ENCODE peak calls at places on chromosomes 7 and 10, in seven cellular contexts. B is MM.1S, J is BJ, O is upper lobe of right lung, R is A549, G is AG10803, Z is lower lobe of right lung. I is an unnamed sample.

GRCh38 chr7:10618934-10619333 is 354.7 kb upstream of the PHF14 start:
- DNase-seq in O (no peak), R (no peak), G (no peak), J (no peak), B (no peak), Z (no peak), I (no peak)

GRCh38 chr10:71280825-71281224 is 38.2 kb upstream of the SLC29A3 start:
- DNase-seq in R (no peak), O (no peak), Z (no peak), J (no peak), G (no peak), B (no peak), I (no peak)

GRCh38 chr7:83550100-83550499 is 98.8 kb downstream of the SEMA3E start:
- DNase-seq in J (no peak), Z (no peak), O (no peak), R (no peak), G (peak), B (no peak), I (no peak)

GRCh38 chr7:22588396-22588795 is 88.4 kb upstream of the STEAP1B start:
- DNase-seq in R (no peak), J (no peak), B (no peak), G (peak), O (no peak), Z (no peak), I (no peak)

GRCh38 chr10:70568781-70569495 is 33.6 kb downstream of the PRF1 start:
- DNase-seq in J (no peak), R (no peak), B (no peak), Z (no peak), O (no peak), G (no peak), I (no peak)

GRCh38 chr10:95208702-95209391 is 14.8 kb downstream of the ACSM6 start:
- DNase-seq in J (no peak), O (no peak), G (no peak), Z (no peak), R (no peak), B (no peak), I (no peak)

GRCh38 chr7:117024811-117025210 is 71.5 kb downstream of the ST7 start:
- DNase-seq in Z (no peak), B (no peak), G (no peak), O (no peak), R (no peak), J (no peak), I (no peak)

GRCh38 chr10:68561804-68562649 is 1.9 kb downstream of the TET1 start:
- DNase-seq in Z (no peak), R (no peak), G (no peak), O (no peak), J (no peak), B (no peak), I (no peak)

GRCh38 chr7:44638611-44639557 is 32.5 kb downstream of the OGDH start:
- DNase-seq in O (peak), Z (peak), J (peak), G (peak), B (peak), R (peak), I (no peak)

GRCh38 chr10:86757110-86757790 is 831 bp downstream of the BMPR1A start:
- DNase-seq in B (no peak), Z (peak), R (peak), J (no peak), G (peak), O (peak), I (no peak)

GRCh38 chr7:591856-592628 is 72.4 kb upstream of the PDGFA start:
- DNase-seq in R (no peak), Z (no peak), J (no peak), B (no peak), G (no peak), O (no peak), I (no peak)

GRCh38 chr7:121557034-121557892 is 161.2 kb upstream of the FAM3C start:
- DNase-seq in J (no peak), R (no peak), O (no peak), Z (no peak), G (no peak), B (no peak), I (no peak)

GRCh38 chr10:115829501-115830215 is 443.3 kb downstream of the GFRA1 start:
- DNase-seq in B (no peak), G (peak), R (peak), J (no peak), O (no peak), Z (no peak), I (no peak)

GRCh38 chr7:65477326-65477725 is 103.7 kb downstream of the ZNF92 start:
- DNase-seq in B (no peak), Z (no peak), R (peak), O (no peak), J (no peak), G (no peak), I (no peak)

GRCh38 chr10:34809796-34810195 is 5.3 kb downstream of the PARD3 start:
- DNase-seq in G (peak), O (no peak), Z (no peak), R (no peak), J (no peak), B (no peak), I (no peak)

GRCh38 chr10:93757136-93757535 is 600 bp upstream of the LGI1 start:
- DNase-seq in B (no peak), J (no peak), G (no peak), R (no peak), Z (no peak), O (no peak), I (no peak)

GRCh38 chr7:21076579-21076978 is 289.9 kb upstream of the SP8 start:
- DNase-seq in Z (no peak), O (no peak), J (no peak), G (no peak), B (no peak), R (no peak), I (no peak)

GRCh38 chr7:98355250-98355538 is 45.7 kb downstream of the BAIAP2L1 start:
- DNase-seq in O (no peak), R (no peak), J (no peak), G (no peak), Z (no peak), B (no peak), I (no peak)

GRCh38 chr7:19707240-19707639 is 1.6 kb downstream of the POLR1F start:
- DNase-seq in Z (no peak), J (no peak), G (no peak), O (no peak), B (no peak), R (no peak), I (no peak)

GRCh38 chr10:113329121-113329596 is 223.7 kb upstream of the HABP2 start:
- DNase-seq in G (peak), B (no peak), R (peak), J (peak), Z (no peak), O (no peak), I (peak)

GRCh38 chr7:191105-192034 is 1.0 kb upstream of the FAM20C start:
- DNase-seq in B (no peak), Z (no peak), O (no peak), G (peak), J (peak), R (peak), I (no peak)

GRCh38 chr7:99035723-99036530 is 108.0 kb downstream of the SMURF1 start:
- DNase-seq in B (no peak), O (no peak), J (no peak), G (no peak), R (no peak), Z (no peak), I (no peak)

GRCh38 chr10:91054325-91054724 is 133.4 kb upstream of the ANKRD1 start:
- DNase-seq in R (no peak), B (no peak), O (no peak), J (no peak), G (peak), Z (no peak), I (peak)

GRCh38 chr10:81978238-81978637 is 103.2 kb downstream of the NRG3 start:
- DNase-seq in G (no peak), O (no peak), J (no peak), R (peak), B (peak), Z (no peak), I (no peak)

GRCh38 chr10:49324711-49325110 is 25.7 kb downstream of the C10orf71 start:
- DNase-seq in J (no peak), Z (no peak), G (no peak), R (no peak), B (no peak), O (no peak), I (no peak)

GRCh38 chr7:135744938-135745701 is 3.5 kb downstream of the FAM180A start:
- DNase-seq in O (no peak), B (no peak), G (peak), Z (no peak), J (peak), R (no peak), I (no peak)

GRCh38 chr7:50648076-50648475 is 82.9 kb upstream of the DDC start:
- DNase-seq in O (no peak), G (no peak), R (no peak), B (no peak), J (no peak), Z (no peak), I (no peak)

GRCh38 chr7:51354897-51355296 is 38.3 kb upstream of the COBL start:
- DNase-seq in R (no peak), Z (no peak), O (no peak), J (no peak), G (no peak), B (no peak), I (no peak)

GRCh38 chr7:411677-412312 is 107.9 kb downstream of the PDGFA start:
- DNase-seq in G (no peak), Z (peak), B (no peak), R (no peak), J (no peak), O (no peak), I (no peak)

GRCh38 chr10:75263806-75264205 is 28.0 kb upstream of the COMTD1 start:
- DNase-seq in R (no peak), J (no peak), G (no peak), B (no peak), O (no peak), Z (no peak), I (no peak)

GRCh38 chr10:102646610-102647432 is 2.5 kb downstream of the TRIM8 start:
- DNase-seq in G (peak), O (peak), J (no peak), B (no peak), Z (peak), R (no peak), I (no peak)

GRCh38 chr10:34908472-34908871 is 93.4 kb upstream of the PARD3 start:
- DNase-seq in B (no peak), G (peak), Z (no peak), J (peak), O (no peak), R (no peak), I (no peak)

GRCh38 chr7:55534916-55535636 is 37.2 kb downstream of the VOPP1 start:
- DNase-seq in O (no peak), Z (no peak), G (no peak), J (no peak), B (peak), R (no peak), I (no peak)

GRCh38 chr10:101939273-101939635 is 95.7 kb upstream of the KCNIP2 start:
- DNase-seq in G (peak), R (peak), Z (no peak), B (no peak), O (no peak), J (peak), I (peak)

GRCh38 chr7:8277394-8277982 is 15.5 kb upstream of the ICA1 start:
- DNase-seq in R (peak), B (peak), O (no peak), Z (no peak), J (no peak), G (no peak), I (no peak)
- TF ChIP-seq CTCF in R (peak), B (peak), O (peak), Z (no peak), J (no peak), G (no peak), I (peak)

DNA sequence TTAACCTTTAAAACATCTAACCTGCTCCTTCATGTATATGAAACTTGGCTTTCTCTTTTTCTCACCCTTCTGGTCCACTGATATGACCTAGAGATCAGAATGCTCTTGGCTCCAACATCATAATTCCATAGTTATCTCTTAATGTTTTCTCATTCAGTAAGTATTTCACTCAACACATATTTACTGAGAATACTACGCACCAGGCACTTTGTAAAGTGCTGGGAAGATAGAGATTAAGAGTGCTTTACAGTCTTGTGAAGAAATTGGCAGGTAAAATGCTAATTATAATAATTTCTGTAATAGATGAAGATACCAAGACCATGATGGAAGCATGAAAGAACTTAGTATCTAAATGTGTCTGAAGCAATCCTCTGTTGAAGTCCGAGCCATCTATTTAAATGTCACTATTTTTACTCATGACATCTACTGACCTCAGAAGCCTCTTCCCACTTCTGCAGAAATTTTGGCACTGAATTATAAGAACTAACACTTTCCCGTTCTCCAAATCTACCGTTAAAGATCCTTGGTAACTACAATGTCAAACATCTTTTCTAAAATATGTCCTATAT is 116.2 kb downstream of the HBP1 start:
- DNase-seq in G (no peak), Z (no peak), O (no peak), J (no peak), B (no peak), R (no peak), I (no peak)
- H3K4me3 ChIP-seq in G (no peak), Z (no peak), O (no peak), J (no peak), B (no peak), R (no peak), I (no peak)

GRCh38 chr7:133051719-133052118 is 30.2 kb downstream of the CHCHD3 start:
- DNase-seq in Z (no peak), R (no peak), O (no peak), J (no peak), B (no peak), G (no peak), I (no peak)

GRCh38 chr7:133052826-133053225 is 29.1 kb downstream of the CHCHD3 start:
- DNase-seq in G (peak), B (no peak), R (no peak), Z (no peak), J (no peak), O (no peak), I (no peak)

GRCh38 chr7:133052357-133052756 is 29.5 kb downstream of the CHCHD3 start:
- DNase-seq in G (peak), Z (no peak), B (no peak), J (no peak), R (no peak), O (no peak), I (no peak)

GRCh38 chr7:133050200-133050995 is 31.5 kb downstream of the CHCHD3 start:
- DNase-seq in R (no peak), O (no peak), B (no peak), G (no peak), Z (no peak), J (no peak), I (no peak)

DNA sequence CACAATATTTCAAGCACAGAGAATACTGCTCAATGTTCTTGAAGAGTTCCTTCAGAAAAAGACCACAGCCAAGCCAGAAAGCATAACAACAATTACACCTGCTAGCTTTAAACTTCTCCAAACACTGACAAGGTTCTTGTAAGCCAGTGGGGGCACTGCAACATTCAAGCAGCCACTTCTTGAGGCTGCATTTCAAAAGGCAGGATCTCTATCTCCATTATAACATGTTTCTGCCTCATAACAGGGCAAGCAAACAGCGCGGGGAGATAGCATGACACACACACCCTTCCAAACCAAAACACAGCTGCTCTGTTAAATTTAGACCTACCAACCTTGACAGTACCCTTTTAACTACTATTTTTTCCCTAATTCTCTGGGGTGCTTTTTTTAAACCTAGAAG is 30.8 kb downstream of the CHCHD3 start:
- DNase-seq in B (peak), Z (no peak), G (peak), R (peak), J (no peak), O (no peak), I (no peak)
- TF ChIP-seq CTCF in B (peak), Z (peak), G (peak), R (no peak), J (peak), O (no peak), I (peak)

GRCh38 chr7:123748734-123749536 is at the start of gene WASL:
- DNase-seq in O (peak), J (peak), Z (peak), R (peak), G (peak), B (peak), I (peak)

GRCh38 chr7:123752534-123752933 is 3.7 kb upstream of the WASL start:
- DNase-seq in Z (no peak), O (no peak), B (no peak), J (no peak), R (no peak), G (no peak), I (no peak)

GRCh38 chr7:123749537-123749857 is 694 bp upstream of the WASL start:
- DNase-seq in G (peak), Z (peak), R (peak), O (no peak), B (no peak), J (no peak), I (peak)

GRCh38 chr7:123751816-123752215 is 3.0 kb upstream of the WASL start:
- DNase-seq in R (no peak), G (no peak), J (no peak), B (no peak), Z (no peak), O (no peak), I (no peak)

GRCh38 chr7:123750389-123751230 is 1.8 kb upstream of the WASL start:
- DNase-seq in G (no peak), J (no peak), Z (no peak), O (no peak), B (no peak), R (no peak), I (no peak)
- H3K4me3 ChIP-seq in G (no peak), J (no peak), Z (peak), O (peak), B (peak), R (peak), I (peak)

GRCh38 chr7:4738711-4739527 is 36.5 kb upstream of the AP5Z1 start:
- DNase-seq in G (peak), Z (no peak), B (peak), J (no peak), O (no peak), R (peak), I (peak)

GRCh38 chr7:4740796-4741195 is 34.6 kb upstream of the AP5Z1 start:
- DNase-seq in Z (no peak), B (no peak), O (no peak), R (no peak), G (no peak), J (no peak), I (no peak)

GRCh38 chr7:4742051-4742573 is 33.3 kb upstream of the AP5Z1 start:
- DNase-seq in B (no peak), Z (no peak), J (no peak), G (no peak), R (peak), O (no peak), I (no peak)

GRCh38 chr7:4737300-4737699 is 38.1 kb upstream of the AP5Z1 start:
- DNase-seq in Z (no peak), B (no peak), O (no peak), R (no peak), G (no peak), J (no peak), I (no peak)

GRCh38 chr7:4739528-4739992 is 35.9 kb upstream of the AP5Z1 start:
- DNase-seq in Z (no peak), B (peak), G (no peak), O (no peak), J (no peak), R (peak), I (no peak)
- TF ChIP-seq CTCF in Z (peak), B (peak), G (no peak), O (peak), J (no peak), R (no peak), I (peak)

GRCh38 chr7:150994838-150995510 is 4.2 kb downstream of the NOS3 start:
- DNase-seq in R (no peak), G (no peak), O (no peak), B (no peak), J (no peak), Z (no peak), I (no peak)
- H3K4me3 ChIP-seq in R (no peak), G (no peak), O (peak), B (no peak), J (no peak), Z (peak), I (no peak)

GRCh38 chr7:128459394-128459878 is 3.8 kb downstream of the HILPDA start:
- DNase-seq in J (no peak), O (no peak), R (peak), Z (peak), G (peak), B (peak), I (no peak)
- TF ChIP-seq CTCF in J (peak), O (peak), R (peak), Z (peak), G (peak), B (peak), I (peak)

GRCh38 chr10:119104653-119105024 is 726 bp downstream of the DENND10 start:
- DNase-seq in G (no peak), J (no peak), Z (peak), R (peak), B (no peak), O (peak), I (no peak)
- H3K4me3 ChIP-seq in G (peak), J (peak), Z (peak), R (peak), B (peak), O (peak), I (peak)

I was measured in epithelial cell of proximal tubule.